ENCODE peak calls at places on chromosome 3, in five cellular contexts. P is stomach, V is lower leg skin, Q is fibroblast of villous mesenchyme, X is fibroblast of lung. E is an unnamed sample.

GRCh38 chr3:176514297-176514696 is 683.0 kb downstream of the TBL1XR1 start:
- DNase-seq in P (no peak), V (no peak), Q (peak), X (peak), E (no peak)

GRCh38 chr3:127072221-127072771 is 89.4 kb downstream of the PLXNA1 start:
- DNase-seq in P (no peak), V (no peak), Q (no peak), X (no peak), E (no peak)

GRCh38 chr3:8001712-8002111 is 499.9 kb upstream of the LMCD1 start:
- DNase-seq in P (no peak), V (no peak), Q (no peak), X (no peak), E (no peak)

GRCh38 chr3:117399311-117400068 is 689.9 kb downstream of the TUSC7 start:
- DNase-seq in P (no peak), V (no peak), Q (no peak), X (peak), E (no peak)

GRCh38 chr3:164515256-164515655 is 563.0 kb downstream of the SI start:
- DNase-seq in P (no peak), V (no peak), Q (no peak), X (no peak), E (no peak)

GRCh38 chr3:134445631-134446030 is 40.2 kb downstream of the ANAPC13 start:
- DNase-seq in P (no peak), V (peak), Q (peak), X (peak), E (no peak)

GRCh38 chr3:61903074-61903473 is 341.7 kb downstream of the PTPRG start:
- DNase-seq in P (no peak), V (no peak), Q (no peak), X (no peak), E (no peak)

GRCh38 chr3:151283907-151284461 is 5.6 kb upstream of the P2RY14 start:
- DNase-seq in P (peak), V (no peak), Q (peak), X (peak), E (no peak)

GRCh38 chr3:127458698-127459097 is 131.8 kb downstream of the TPRA1 start:
- DNase-seq in P (no peak), V (no peak), Q (no peak), X (no peak), E (peak)

GRCh38 chr3:13281657-13282527 is 138.2 kb downstream of the NUP210 start:
- DNase-seq in P (no peak), V (no peak), Q (no peak), X (no peak), E (no peak)

GRCh38 chr3:127226946-127227842 is 34.3 kb downstream of the PRR23E start:
- DNase-seq in P (no peak), V (no peak), Q (no peak), X (no peak), E (peak)

GRCh38 chr3:20837676-20838302 is 651.8 kb upstream of the SGO1 start:
- DNase-seq in P (peak), V (no peak), Q (no peak), X (no peak), E (no peak)

GRCh38 chr3:3191675-3192480 is 12.4 kb upstream of the CRBN start:
- DNase-seq in P (peak), V (no peak), Q (peak), X (no peak), E (no peak)

GRCh38 chr3:127652246-127652995 is 20.3 kb upstream of the ABTB1 start:
- DNase-seq in P (peak), V (no peak), Q (peak), X (peak), E (peak)

GRCh38 chr3:188904670-188905069 is 267.1 kb upstream of the TPRG1 start:
- DNase-seq in P (no peak), V (no peak), Q (peak), X (peak), E (no peak)

GRCh38 chr3:26236511-26236910 is 386.1 kb upstream of the LRRC3B start:
- DNase-seq in P (no peak), V (no peak), Q (no peak), X (no peak), E (no peak)

GRCh38 chr3:12139111-12139511 is 19.6 kb downstream of the TIMP4 start:
- DNase-seq in P (no peak), V (peak), Q (peak), X (peak), E (peak)

GRCh38 chr3:190455843-190456242 is 6.1 kb upstream of the TMEM207 start:
- DNase-seq in P (no peak), V (no peak), Q (no peak), X (no peak), E (no peak)

GRCh38 chr3:128196645-128197044 is 43.4 kb downstream of the EEFSEC start:
- DNase-seq in P (no peak), V (no peak), Q (no peak), X (no peak), E (no peak)

GRCh38 chr3:138113309-138113708 is 2.1 kb downstream of the DZIP1L start:
- DNase-seq in P (no peak), V (no peak), Q (no peak), X (no peak), E (no peak)

GRCh38 chr3:128784228-128784627 is 58.2 kb downstream of the RAB7A start:
- DNase-seq in P (no peak), V (no peak), Q (no peak), X (no peak), E (peak)

GRCh38 chr3:186254676-186255665 is 107.1 kb downstream of the DGKG start:
- DNase-seq in P (no peak), V (no peak), Q (no peak), X (no peak), E (no peak)

GRCh38 chr3:50536471-50537180 is 30.9 kb downstream of the C3orf18 start:
- DNase-seq in P (no peak), V (no peak), Q (no peak), X (no peak), E (no peak)

GRCh38 chr3:176814252-176814651 is 383.0 kb downstream of the TBL1XR1 start:
- DNase-seq in P (peak), V (no peak), Q (peak), X (peak), E (peak)

GRCh38 chr3:165883126-165883525 is 45.9 kb upstream of the BCHE start:
- DNase-seq in P (no peak), V (no peak), Q (no peak), X (no peak), E (no peak)

GRCh38 chr3:111734652-111735051 is 124.4 kb upstream of the PHLDB2 start:
- DNase-seq in P (no peak), V (no peak), Q (no peak), X (no peak), E (no peak)

GRCh38 chr3:134896696-134897095 is 101.6 kb downstream of the EPHB1 start:
- DNase-seq in P (no peak), V (no peak), Q (no peak), X (no peak), E (no peak)

GRCh38 chr3:139930201-139930600 is 4.8 kb upstream of the CLSTN2 start:
- DNase-seq in P (no peak), V (no peak), Q (no peak), X (no peak), E (no peak)

GRCh38 chr3:26630669-26631384 is 8.3 kb downstream of the LRRC3B start:
- DNase-seq in P (no peak), V (no peak), Q (no peak), X (no peak), E (no peak)

GRCh38 chr3:9934235-9934621 is 594 bp downstream of the CRELD1 start:
- DNase-seq in P (no peak), V (no peak), Q (no peak), X (no peak), E (no peak)
- TF ChIP-seq CTCF in P (no peak), V (no peak), Q (peak), X (no peak), E (peak)

GRCh38 chr3:108394016-108394415 is 97.7 kb downstream of the HHLA2 start:
- DNase-seq in P (no peak), V (no peak), Q (no peak), X (no peak), E (no peak)

GRCh38 chr3:108393128-108393900 is 97.0 kb downstream of the HHLA2 start:
- DNase-seq in P (no peak), V (no peak), Q (no peak), X (no peak), E (no peak)

GRCh38 chr3:108389361-108389760 is 93.0 kb downstream of the HHLA2 start:
- DNase-seq in P (no peak), V (no peak), Q (no peak), X (no peak), E (no peak)

GRCh38 chr3:108394563-108394962 is 98.2 kb downstream of the HHLA2 start:
- DNase-seq in P (no peak), V (no peak), Q (no peak), X (no peak), E (no peak)

GRCh38 chr3:108391917-108392585 is 95.7 kb downstream of the HHLA2 start:
- DNase-seq in P (no peak), V (no peak), Q (no peak), X (peak), E (no peak)
- TF ChIP-seq CTCF in P (no peak), V (no peak), Q (no peak), X (no peak), E (no peak)

DNA sequence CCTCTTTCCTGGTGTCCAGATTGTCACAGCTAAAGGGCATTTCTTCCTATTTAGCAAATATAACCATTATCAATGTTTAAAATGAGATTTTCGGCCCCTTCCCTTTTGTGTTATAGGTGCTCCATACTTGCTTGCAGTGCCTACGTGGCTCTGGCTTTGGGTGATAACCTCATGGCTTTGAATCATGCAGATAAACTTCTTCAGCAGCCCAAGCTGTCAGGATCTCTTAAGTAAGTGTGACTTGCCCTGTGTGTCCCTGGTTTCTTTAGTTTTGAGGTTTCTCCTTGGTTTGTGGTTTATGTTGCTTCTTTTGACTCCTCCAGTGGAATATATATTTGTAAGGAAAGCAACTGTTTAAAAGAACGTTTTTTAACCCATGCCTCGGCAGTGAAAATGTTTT is 58.5 kb upstream of the TRIM71 start:
- DNase-seq in P (no peak), V (no peak), Q (no peak), X (no peak), E (no peak)
- TF ChIP-seq CTCF in P (no peak), V (no peak), Q (no peak), X (no peak), E (no peak)

DNA sequence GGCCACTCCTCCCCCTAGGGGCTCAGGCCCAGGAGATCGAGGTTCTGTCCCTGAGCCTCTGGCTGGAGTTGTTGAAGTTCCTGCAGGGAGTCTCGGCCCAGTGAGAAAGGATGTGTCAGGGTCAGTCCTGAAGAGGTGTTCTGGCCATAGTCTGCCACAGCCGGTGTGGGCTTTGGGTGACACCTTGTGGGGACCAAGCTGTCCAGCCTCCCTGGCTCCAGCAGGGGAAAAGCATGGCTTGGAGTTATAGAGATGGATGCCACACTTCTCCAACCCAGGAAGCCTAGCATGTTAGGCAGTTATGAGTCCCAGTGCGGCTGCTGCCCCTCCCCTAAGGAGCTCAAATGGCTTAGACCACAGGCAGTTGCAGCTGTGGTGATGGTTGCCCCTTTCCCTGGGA is 945.6 kb upstream of the GBE1 start:
- DNase-seq in P (no peak), V (no peak), Q (no peak), X (no peak), E (no peak)
- TF ChIP-seq CTCF in P (no peak), V (no peak), Q (no peak), X (no peak), E (no peak)

DNA sequence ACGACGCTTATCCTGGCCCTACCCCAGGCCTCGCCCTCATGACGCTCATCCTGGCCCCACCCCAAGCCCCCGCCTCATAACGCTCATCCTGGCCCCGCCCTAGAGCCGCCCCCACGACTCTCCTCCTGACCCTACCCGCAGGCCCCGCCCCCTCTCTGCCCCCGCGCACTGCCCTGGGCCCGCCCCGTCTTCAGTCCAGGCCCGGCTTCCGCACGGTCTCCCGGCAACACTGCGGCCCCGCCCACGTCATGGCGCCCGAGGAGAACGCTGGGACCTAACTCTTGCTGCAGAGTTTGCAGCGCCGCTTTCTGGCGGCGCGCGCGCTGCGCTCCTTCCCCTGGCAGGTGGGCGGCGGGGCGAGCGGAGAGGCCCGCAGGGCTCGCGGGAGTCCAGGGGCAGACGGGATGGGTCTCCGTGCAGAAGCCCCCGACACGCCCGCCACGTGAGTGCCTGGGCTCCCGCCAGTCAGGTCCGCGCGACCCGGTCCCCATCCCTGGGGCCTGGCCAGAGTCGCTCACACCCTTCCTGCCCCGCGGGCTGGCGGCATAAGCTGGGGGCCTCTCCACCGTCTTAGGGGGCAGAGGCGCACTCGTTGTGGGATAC is 52.5 kb upstream of the ROPN1B start:
- DNase-seq in P (peak), V (no peak), Q (peak), X (peak), E (peak)
- TF ChIP-seq CTCF in P (no peak), V (no peak), Q (peak), X (no peak), E (no peak)

DNA sequence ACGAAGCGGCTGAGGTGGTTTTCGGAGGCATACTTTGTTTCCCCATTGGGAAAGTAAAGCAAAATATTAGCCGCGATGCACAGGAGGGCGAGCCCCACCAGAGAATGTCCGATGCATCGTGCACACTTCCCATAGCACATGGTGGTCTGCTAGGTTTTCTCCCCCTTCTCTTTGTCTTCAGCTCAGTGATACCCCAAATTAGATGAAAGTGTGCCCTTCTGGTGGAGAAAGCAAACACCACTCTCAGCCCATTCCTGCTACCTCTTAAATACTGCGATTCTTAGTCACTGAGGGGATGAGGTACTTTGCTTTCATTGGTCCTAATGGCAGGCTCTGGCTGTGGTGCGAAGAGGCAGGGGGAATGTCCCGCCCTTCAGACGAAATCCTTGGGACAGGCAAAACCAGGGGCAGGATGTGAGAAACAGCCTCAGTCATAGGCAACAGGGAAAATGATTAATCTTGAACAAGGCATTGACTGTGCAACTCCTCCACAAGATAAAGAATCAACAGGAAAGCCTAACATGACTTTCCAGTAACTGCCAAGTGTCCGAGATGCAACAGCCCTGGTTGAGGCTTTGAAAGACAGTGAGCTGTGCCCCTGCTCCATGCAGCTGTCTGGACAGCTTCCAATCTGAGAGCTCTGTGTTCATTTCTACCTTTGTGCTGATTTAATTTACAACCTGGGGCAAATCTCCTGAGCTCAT is at the start of gene TM4SF1:
- DNase-seq in P (peak), V (no peak), Q (peak), X (peak), E (no peak)
- TF ChIP-seq CTCF in P (no peak), V (peak), Q (no peak), X (no peak), E (no peak)

DNA sequence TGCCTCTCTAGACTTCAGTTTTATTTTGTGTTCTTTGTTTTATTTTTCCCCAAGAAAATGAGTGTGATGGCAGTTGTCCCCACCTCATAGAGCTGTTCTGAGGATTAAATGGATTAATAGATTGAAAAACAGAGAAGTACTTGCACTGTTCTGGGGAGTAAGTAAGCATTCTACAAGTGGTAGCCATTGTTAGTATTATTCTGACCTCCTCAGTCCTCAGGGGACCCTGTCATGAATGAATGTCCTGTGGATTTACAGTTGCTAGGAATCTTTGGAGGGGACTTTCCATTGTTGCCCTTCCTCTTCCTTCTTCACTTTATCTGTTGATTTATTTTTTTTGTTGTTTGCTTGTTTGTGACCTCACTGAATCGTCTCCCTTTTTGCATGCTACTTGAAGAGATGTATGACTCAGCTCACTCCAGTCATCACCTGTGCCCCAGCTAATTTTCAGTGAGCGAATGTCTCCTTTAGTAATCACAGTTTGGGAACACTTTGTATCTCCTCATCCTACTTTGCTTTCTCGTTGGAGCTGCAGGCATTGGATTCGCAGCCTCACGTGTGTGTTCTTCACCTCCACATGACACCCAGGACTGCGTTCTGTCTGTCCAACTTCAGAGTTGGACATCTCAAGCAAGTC is 54.7 kb downstream of the LRTM1 start:
- DNase-seq in P (no peak), V (no peak), Q (peak), X (no peak), E (no peak)
- TF ChIP-seq CTCF in P (no peak), V (no peak), Q (no peak), X (no peak), E (no peak)

GRCh38 chr3:197511853-197512635 is 43.7 kb downstream of the BDH1 start:
- DNase-seq in P (no peak), V (no peak), Q (no peak), X (no peak), E (no peak)
- TF ChIP-seq CTCF in P (no peak), V (no peak), Q (no peak), X (no peak), E (no peak)

E was measured in neural crest cell.